ENCODE peak calls at places on chromosome 10, in four cellular contexts. G, Y, X and T are unnamed samples. For H3K4me1 and H3K36me3, the result is how much of the 10 kb centered on the place peaks cover.

GRCh38 chr10:45580371-45580770 is 92.2 kb downstream of the ZFAND4 start:
- DNase-seq in Y (no peak), G (no peak), X (no peak), T (no peak)

GRCh38 chr10:127243490-127244272 is 47.3 kb upstream of the INSYN2A start:
- DNase-seq in G (no peak), X (peak), Y (no peak), T (no peak)

GRCh38 chr10:119680050-119680449 is 28.9 kb downstream of the BAG3 start:
- DNase-seq in Y (no peak), X (no peak), G (no peak), T (no peak)

GRCh38 chr10:30445716-30446115 is 11.7 kb downstream of the MAP3K8 start:
- DNase-seq in G (no peak), X (no peak), Y (no peak), T (no peak)

GRCh38 chr10:93475227-93475626 is 6.9 kb downstream of the MYOF start:
- DNase-seq in Y (no peak), G (no peak), X (no peak), T (no peak)

GRCh38 chr10:73865459-73866442 is 8.6 kb downstream of the CAMK2G start:
- DNase-seq in X (peak), Y (no peak), G (peak), T (peak)

GRCh38 chr10:128045833-128046120 is 80.4 kb downstream of the MKI67 start:
- DNase-seq in Y (no peak), X (no peak), G (no peak), T (no peak)

GRCh38 chr10:36872702-36873393 is 252.6 kb upstream of the ANKRD30A start:
- DNase-seq in G (no peak), Y (no peak), X (no peak), T (no peak)

GRCh38 chr10:130246113-130246512 is 109.9 kb downstream of the GLRX3 start:
- DNase-seq in Y (no peak), G (no peak), X (no peak), T (no peak)

GRCh38 chr10:30017576-30017975 is 41.8 kb downstream of the JCAD start:
- DNase-seq in Y (no peak), X (no peak), G (no peak), T (no peak)

GRCh38 chr10:91691255-91691654 is 58.4 kb upstream of the PPP1R3C start:
- DNase-seq in X (no peak), Y (no peak), G (no peak), T (no peak)

GRCh38 chr10:52855546-52856325 is 83.2 kb upstream of the MBL2 start:
- DNase-seq in G (no peak), Y (no peak), X (no peak), T (no peak)

DNA sequence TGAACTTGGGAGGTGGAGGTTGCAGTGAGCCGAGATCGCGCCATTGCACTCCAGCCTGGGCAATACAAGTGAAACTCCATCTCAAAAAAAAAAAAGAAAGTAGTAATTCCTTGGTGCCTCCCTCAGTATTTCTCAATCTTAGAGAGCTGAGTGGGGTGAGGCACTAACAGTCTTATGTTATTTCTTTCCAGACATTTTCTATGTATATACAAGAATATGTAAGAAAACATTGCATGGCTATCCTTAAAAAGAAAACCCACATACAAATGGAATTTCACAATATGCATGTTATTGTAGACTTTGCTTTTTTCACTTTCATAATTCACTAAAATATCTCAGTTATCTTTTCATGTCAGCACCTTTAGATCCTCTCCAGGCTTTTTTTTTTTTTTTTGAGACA is 13.6 kb upstream of the SLF2 start:
- DNase-seq in G (no peak), Y (no peak), X (no peak), T (no peak)
- H3K4me1 ChIP-seq in G (under half), Y (under half), X (under half), T (under half)

GRCh38 chr10:76631054-76631453 is 1006.6 kb downstream of the KCNMA1 start:
- DNase-seq in Y (no peak), G (no peak), X (no peak), T (no peak)
- H3K4me3 ChIP-seq in Y (no peak), G (no peak), X (no peak), T (no peak)

GRCh38 chr10:18647151-18647550 is 4.2 kb downstream of the NSUN6 start:
- DNase-seq in Y (no peak), X (no peak), G (no peak), T (no peak)
- H3K36me3 ChIP-seq in Y (under half), X (under half), G (under half), T (under half)

DNA sequence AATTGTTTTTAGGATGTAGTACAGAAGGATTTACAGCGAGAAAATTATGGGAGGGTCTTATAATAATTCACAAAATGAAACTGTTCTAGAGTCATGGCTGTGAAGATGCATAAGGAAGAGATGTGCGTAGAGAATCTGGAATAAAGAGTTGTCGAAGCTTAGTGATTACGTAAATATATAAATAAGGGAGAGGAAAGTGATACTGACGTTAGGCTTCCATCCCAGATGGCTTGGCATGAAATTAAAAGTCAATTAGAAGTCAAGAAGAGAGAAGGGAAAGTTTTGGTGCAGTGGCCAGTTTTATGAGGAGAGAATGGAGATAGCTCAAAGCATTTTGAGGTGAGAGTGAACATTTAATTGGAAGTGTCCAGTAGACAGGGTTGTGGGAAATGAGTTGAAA is 85.5 kb downstream of the LCOR start:
- DNase-seq in X (no peak), G (no peak), Y (no peak), T (no peak)
- H3K4me1 ChIP-seq in X (under half), G (under half), Y (half or more), T (under half)

DNA sequence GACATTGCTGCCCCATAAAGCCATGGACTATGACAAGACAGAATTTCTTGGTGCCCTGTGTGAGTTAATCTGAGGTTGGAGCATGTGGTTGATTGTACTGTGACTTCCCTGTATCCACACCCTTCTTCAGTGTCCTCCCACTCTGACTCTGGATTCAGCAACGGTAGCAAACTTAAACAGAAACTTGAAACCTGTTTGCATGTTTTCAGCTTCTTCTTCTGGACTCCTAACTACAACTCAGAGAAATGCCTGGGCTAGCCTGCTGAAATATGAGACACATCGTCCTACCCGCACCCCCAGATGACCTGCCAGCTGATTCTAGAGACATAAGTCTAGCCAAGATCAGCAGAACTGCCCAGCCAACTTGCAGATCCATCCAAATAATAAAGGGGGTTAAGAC is 78.4 kb downstream of the IPMK start:
- DNase-seq in Y (no peak), X (no peak), G (no peak), T (no peak)
- H3K4me3 ChIP-seq in Y (peak), X (no peak), G (no peak), T (no peak)

DNA sequence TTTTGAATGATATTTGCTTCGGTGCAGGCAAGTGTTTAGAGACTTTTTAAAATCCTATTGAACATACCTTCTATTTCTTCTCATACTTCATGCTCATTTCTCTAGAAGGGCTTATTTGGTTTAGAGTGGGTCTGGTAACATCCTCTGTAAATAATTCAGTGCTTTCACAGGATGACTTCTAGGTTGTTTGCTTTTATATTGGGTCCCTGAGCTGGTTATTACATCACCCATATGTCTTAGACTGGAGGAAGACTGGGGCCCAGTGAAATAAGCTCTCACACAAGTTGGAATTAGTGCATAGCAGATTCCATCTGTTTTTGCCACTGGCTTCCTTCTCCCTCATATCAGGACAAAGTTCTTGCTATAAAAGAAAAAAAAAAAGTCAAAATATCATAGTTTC is 6.5 kb downstream of the SUPV3L1 start:
- DNase-seq in X (no peak), Y (no peak), G (no peak), T (no peak)
- H3K36me3 ChIP-seq in X (under half), Y (half or more), G (half or more), T (under half)

DNA sequence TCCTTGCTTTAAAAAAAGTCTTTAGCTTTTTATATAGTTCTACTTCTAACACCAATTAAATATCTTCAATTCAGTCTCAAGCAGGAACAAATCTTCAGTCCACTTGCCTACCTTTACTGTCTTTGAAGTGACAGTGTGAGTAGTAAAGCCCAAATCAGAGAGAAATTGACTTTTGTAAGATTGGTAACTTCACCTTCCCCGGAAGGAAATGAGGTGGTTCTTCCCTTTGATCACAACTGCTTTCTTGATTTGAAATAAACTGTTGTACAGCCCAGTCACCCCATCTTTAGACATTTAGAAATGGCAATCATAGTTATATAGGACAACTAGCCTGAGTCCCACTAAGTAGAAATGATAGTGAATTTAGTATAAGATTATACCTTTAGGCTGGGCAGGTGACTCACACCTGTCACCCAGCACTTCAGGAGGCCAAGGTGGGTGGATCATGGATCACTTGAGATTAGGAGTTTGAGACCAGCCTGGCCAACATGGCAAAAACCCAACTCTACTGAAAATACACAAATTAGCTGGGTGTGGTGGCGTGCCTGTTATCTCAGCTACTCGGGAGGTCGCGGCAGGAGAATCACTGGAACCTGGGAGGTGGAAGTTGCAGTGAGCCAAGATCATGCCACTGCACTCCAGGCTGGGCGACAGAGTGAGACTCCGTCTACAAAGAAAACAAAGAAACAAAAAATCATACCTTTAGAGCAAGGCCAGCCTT is 4.7 kb downstream of the FAS start:
- DNase-seq in Y (no peak), G (no peak), X (peak), T (no peak)
- H3K4me1 ChIP-seq in Y (under half), G (half or more), X (under half), T (under half)

GRCh38 chr10:26571655-26572054 is 125.8 kb upstream of the PDSS1 start:
- DNase-seq in Y (no peak), G (no peak), X (no peak), T (no peak)

GRCh38 chr10:26567349-26567721 is 129.2 kb downstream of the APBB1IP start:
- DNase-seq in Y (no peak), X (no peak), G (no peak), T (no peak)

GRCh38 chr10:26566525-26567348 is 128.6 kb downstream of the APBB1IP start:
- DNase-seq in Y (no peak), G (no peak), X (no peak), T (no peak)
- H3K4me3 ChIP-seq in Y (peak), G (no peak), X (peak), T (no peak)

GRCh38 chr10:86721232-86721631 is 35.2 kb upstream of the BMPR1A start:
- DNase-seq in G (no peak), X (no peak), Y (no peak), T (no peak)
- H3K36me3 ChIP-seq in G (under half), X (under half), Y (half or more), T (under half)